ENCODE peak calls at places on chromosomes 12 and 14, in four cellular contexts. One of them, this sample, is unnamed.

GRCh38 chr12:100716949-100717732 is 77.4 kb upstream of the ANO4 start:
- DNase-seq in mesendoderm: peak; percentile 56
- DNase-seq in epithelial cell of prostate: no peak
- DNase-seq in GM04503: no peak
- DNase-seq in this sample: peak; percentile 52

GRCh38 chr12:4701863-4702262 is 18.3 kb upstream of the GALNT8 start:
- DNase-seq in epithelial cell of prostate: no peak
- DNase-seq in mesendoderm: no peak
- DNase-seq in GM04503: peak; percentile 3
- DNase-seq in this sample: no peak

GRCh38 chr14:81170104-81170828 is 50.5 kb downstream of the GTF2A1 start:
- DNase-seq in GM04503: peak; percentile 62
- DNase-seq in mesendoderm: peak; percentile 92
- DNase-seq in epithelial cell of prostate: peak; percentile 54
- DNase-seq in this sample: peak; percentile 92

GRCh38 chr14:89185919-89186849 is 230.8 kb downstream of the FOXN3 start:
- DNase-seq in mesendoderm: no peak
- DNase-seq in epithelial cell of prostate: peak; percentile 91
- DNase-seq in GM04503: peak; percentile 28
- DNase-seq in this sample: peak; percentile 75

GRCh38 chr14:81751198-81751597 is 217.5 kb upstream of the SEL1L start:
- DNase-seq in epithelial cell of prostate: no peak
- DNase-seq in GM04503: no peak
- DNase-seq in mesendoderm: no peak
- DNase-seq in this sample: no peak

GRCh38 chr12:120466560-120467315 is 2.8 kb downstream of the SRSF9 start:
- DNase-seq in mesendoderm: peak; percentile 66
- DNase-seq in epithelial cell of prostate: no peak
- DNase-seq in GM04503: no peak
- DNase-seq in this sample: peak; percentile 52

GRCh38 chr12:124677552-124678356 is 110.3 kb upstream of the NCOR2 start:
- DNase-seq in epithelial cell of prostate: no peak
- DNase-seq in mesendoderm: no peak
- DNase-seq in GM04503: no peak
- DNase-seq in this sample: no peak

GRCh38 chr14:73457935-73458218 is 469 bp downstream of the NUMB start:
- DNase-seq in mesendoderm: no peak
- DNase-seq in epithelial cell of prostate: no peak
- DNase-seq in GM04503: no peak
- DNase-seq in this sample: no peak

GRCh38 chr12:19025582-19025981 is 104.0 kb upstream of the PLEKHA5 start:
- DNase-seq in GM04503: no peak
- DNase-seq in mesendoderm: no peak
- DNase-seq in epithelial cell of prostate: no peak
- DNase-seq in this sample: no peak

GRCh38 chr14:105432657-105433056 is 13.0 kb downstream of the MTA1 start:
- DNase-seq in mesendoderm: no peak
- DNase-seq in GM04503: no peak
- DNase-seq in epithelial cell of prostate: no peak
- DNase-seq in this sample: no peak

GRCh38 chr14:93019367-93019843 is 96.3 kb downstream of the ITPK1 start:
- DNase-seq in mesendoderm: no peak
- DNase-seq in epithelial cell of prostate: no peak
- DNase-seq in GM04503: no peak
- DNase-seq in this sample: no peak

GRCh38 chr12:106192659-106193403 is 54.1 kb upstream of the NUAK1 start:
- DNase-seq in mesendoderm: no peak
- DNase-seq in GM04503: no peak
- DNase-seq in epithelial cell of prostate: no peak
- DNase-seq in this sample: no peak

GRCh38 chr12:89205517-89205916 is 146.8 kb downstream of the DUSP6 start:
- DNase-seq in mesendoderm: no peak
- DNase-seq in epithelial cell of prostate: no peak
- DNase-seq in GM04503: no peak
- DNase-seq in this sample: no peak

GRCh38 chr12:45214739-45215418 is 1.0 kb upstream of the ANO6 start:
- DNase-seq in epithelial cell of prostate: no peak
- DNase-seq in mesendoderm: no peak
- DNase-seq in GM04503: no peak
- DNase-seq in this sample: peak; percentile 33

GRCh38 chr14:98890556-98891340 is 381.2 kb downstream of the BCL11B start:
- DNase-seq in epithelial cell of prostate: no peak
- DNase-seq in mesendoderm: peak; percentile 44
- DNase-seq in GM04503: no peak
- DNase-seq in this sample: no peak

GRCh38 chr14:64760146-64760755 is 56.0 kb downstream of the PLEKHG3 start:
- DNase-seq in epithelial cell of prostate: no peak
- DNase-seq in GM04503: no peak
- DNase-seq in mesendoderm: peak; percentile 65
- DNase-seq in this sample: peak; percentile 43

GRCh38 chr12:108110844-108111243 is 18.2 kb upstream of the WSCD2 start:
- DNase-seq in mesendoderm: no peak
- DNase-seq in GM04503: no peak
- DNase-seq in epithelial cell of prostate: no peak
- DNase-seq in this sample: no peak

GRCh38 chr12:3034067-3034750 is 43.0 kb upstream of the TSPAN9 start:
- DNase-seq in GM04503: peak; percentile 7
- DNase-seq in epithelial cell of prostate: peak; percentile 14
- DNase-seq in mesendoderm: peak; percentile 88
- DNase-seq in this sample: peak; percentile 75

GRCh38 chr14:64234877-64235651 is 59.1 kb downstream of the ESR2 start:
- DNase-seq in epithelial cell of prostate: no peak
- DNase-seq in GM04503: no peak
- DNase-seq in mesendoderm: no peak
- DNase-seq in this sample: no peak

GRCh38 chr12:89476232-89476631 is 48.4 kb downstream of the GALNT4 start:
- DNase-seq in mesendoderm: no peak
- DNase-seq in epithelial cell of prostate: no peak
- DNase-seq in GM04503: no peak
- DNase-seq in this sample: no peak

GRCh38 chr14:56004807-56005579 is 113.2 kb upstream of the PELI2 start:
- DNase-seq in mesendoderm: peak; percentile 81
- DNase-seq in GM04503: peak; percentile 63
- DNase-seq in epithelial cell of prostate: no peak
- DNase-seq in this sample: peak; percentile 94

GRCh38 chr14:104464907-104465306 is 114.7 kb upstream of the C14orf180 start:
- DNase-seq in GM04503: no peak
- DNase-seq in mesendoderm: no peak
- DNase-seq in epithelial cell of prostate: no peak
- DNase-seq in this sample: no peak

GRCh38 chr14:51889851-51890250 is 29.4 kb downstream of the GNG2 start:
- DNase-seq in epithelial cell of prostate: no peak
- DNase-seq in mesendoderm: no peak
- DNase-seq in GM04503: no peak
- DNase-seq in this sample: peak; percentile 33

GRCh38 chr14:25463475-25463874 is 413.5 kb upstream of the STXBP6 start:
- DNase-seq in GM04503: no peak
- DNase-seq in mesendoderm: no peak
- DNase-seq in epithelial cell of prostate: no peak
- DNase-seq in this sample: no peak

GRCh38 chr14:57747036-57747435 is 118.9 kb downstream of the SLC35F4 start:
- DNase-seq in GM04503: no peak
- DNase-seq in mesendoderm: no peak
- DNase-seq in epithelial cell of prostate: peak; percentile 26
- DNase-seq in this sample: no peak

GRCh38 chr12:9829990-9830389 is 2.7 kb downstream of the KLRF1 start:
- DNase-seq in epithelial cell of prostate: no peak
- DNase-seq in mesendoderm: no peak
- DNase-seq in GM04503: no peak
- DNase-seq in this sample: no peak

GRCh38 chr12:45415393-45415817 is 199.5 kb downstream of the ANO6 start:
- DNase-seq in mesendoderm: peak; percentile 82
- DNase-seq in epithelial cell of prostate: peak; percentile 98
- DNase-seq in GM04503: peak; percentile 99
- DNase-seq in this sample: peak; percentile 99

GRCh38 chr12:118430516-118430915 is 54.2 kb downstream of the SUDS3 start:
- DNase-seq in epithelial cell of prostate: no peak
- DNase-seq in mesendoderm: no peak
- DNase-seq in GM04503: no peak
- DNase-seq in this sample: no peak

GRCh38 chr12:6461401-6462233 is 8.9 kb downstream of the VAMP1 start:
- DNase-seq in mesendoderm: no peak
- DNase-seq in epithelial cell of prostate: no peak
- DNase-seq in GM04503: no peak
- DNase-seq in this sample: no peak

GRCh38 chr12:44812062-44812461 is 64.1 kb downstream of the NELL2 start:
- DNase-seq in epithelial cell of prostate: no peak
- DNase-seq in GM04503: no peak
- DNase-seq in mesendoderm: peak; percentile 53
- DNase-seq in this sample: no peak

GRCh38 chr14:36524220-36524837 is 4.3 kb upstream of the NKX2-1 start:
- DNase-seq in epithelial cell of prostate: no peak
- DNase-seq in mesendoderm: peak; percentile 39
- DNase-seq in GM04503: no peak
- DNase-seq in this sample: no peak

GRCh38 chr12:25855716-25856115 is 102.8 kb upstream of the RASSF8 start:
- DNase-seq in epithelial cell of prostate: no peak
- DNase-seq in mesendoderm: peak; percentile 23
- DNase-seq in GM04503: no peak
- DNase-seq in this sample: no peak

GRCh38 chr12:46188170-46188569 is 80.7 kb downstream of the SLC38A1 start:
- DNase-seq in epithelial cell of prostate: no peak
- DNase-seq in GM04503: no peak
- DNase-seq in mesendoderm: no peak
- DNase-seq in this sample: no peak

GRCh38 chr14:53368714-53369191 is 215.6 kb upstream of the DDHD1 start:
- DNase-seq in GM04503: peak; percentile 85
- DNase-seq in mesendoderm: no peak
- DNase-seq in epithelial cell of prostate: no peak
- DNase-seq in this sample: peak; percentile 87